ENCODE peak calls at places on chromosomes 1 and 21, in six cellular contexts. B is omental fat pad, R is T-helper 17 cell, U is lower lobe of right lung, O is heart right ventricle, K is naive B cell. F is an unnamed sample.

GRCh38 chr1:223703668-223704013 is 8.7 kb upstream of the CAPN2 start:
- ATAC-seq in U (no peak), O (no peak), R (no peak), K (no peak), B (no peak), F (no peak)

GRCh38 chr1:230286166-230286889 is 139.8 kb downstream of the PGBD5 start:
- ATAC-seq in U (no peak), O (no peak), R (no peak), B (no peak), K (no peak), F (no peak)

GRCh38 chr21:45456836-45457160 is 51.8 kb downstream of the COL18A1 start:
- ATAC-seq in B (no peak), O (no peak), K (no peak), U (no peak), R (no peak), F (no peak)

GRCh38 chr1:75811211-75811981 is 14.7 kb downstream of the MSH4 start:
- ATAC-seq in O (no peak), B (no peak), R (no peak), U (no peak), K (no peak), F (no peak)

GRCh38 chr1:74593887-74594866 is 79.4 kb downstream of the ERICH3 start:
- ATAC-seq in O (no peak), B (no peak), U (no peak), K (no peak), R (no peak), F (no peak)

GRCh38 chr1:30378991-30379581 is 344.3 kb downstream of the MATN1 start:
- ATAC-seq in B (no peak), K (no peak), O (no peak), U (no peak), R (no peak), F (no peak)

GRCh38 chr1:14500041-14500440 is 98.4 kb upstream of the KAZN start:
- ATAC-seq in U (no peak), R (no peak), O (no peak), K (no peak), B (no peak), F (no peak)

GRCh38 chr1:116709666-116710167 is 42.2 kb upstream of the IGSF3 start:
- ATAC-seq in K (no peak), U (peak), O (no peak), B (no peak), R (no peak), F (no peak)

GRCh38 chr1:226125097-226125630 is 61.4 kb downstream of the ACBD3 start:
- ATAC-seq in U (peak), R (peak), B (no peak), O (no peak), K (no peak), F (peak)

GRCh38 chr1:8595919-8596318 is 221.5 kb downstream of the RERE start:
- ATAC-seq in U (no peak), K (no peak), O (no peak), B (no peak), R (no peak), F (no peak)

GRCh38 chr1:211632117-211632807 is 43.2 kb downstream of the NEK2 start:
- ATAC-seq in O (no peak), B (no peak), U (no peak), R (no peak), K (no peak), F (no peak)

GRCh38 chr1:172812118-172812517 is 153.2 kb downstream of the FASLG start:
- ATAC-seq in B (no peak), O (no peak), R (no peak), U (no peak), K (no peak), F (no peak)

GRCh38 chr1:54247858-54248257 is 47.9 kb downstream of the MRPL37 start:
- ATAC-seq in U (no peak), R (no peak), B (no peak), K (no peak), O (no peak), F (no peak)

GRCh38 chr1:25979210-25979609 is 18.7 kb downstream of the PAFAH2 start:
- ATAC-seq in B (no peak), K (no peak), U (no peak), O (no peak), R (no peak), F (no peak)

GRCh38 chr1:175471039-175471800 is 272.2 kb downstream of the TNR start:
- ATAC-seq in U (no peak), K (no peak), R (no peak), B (peak), O (no peak), F (no peak)

GRCh38 chr1:51253691-51254090 is 17.6 kb downstream of the RNF11 start:
- ATAC-seq in K (no peak), U (no peak), O (no peak), R (no peak), B (no peak), F (no peak)

GRCh38 chr1:192439373-192440025 is 122.7 kb downstream of the RGS21 start:
- ATAC-seq in R (no peak), K (no peak), O (no peak), B (no peak), U (no peak), F (no peak)

GRCh38 chr1:47207811-47208373 is 18.1 kb upstream of the PDZK1IP1 start:
- ATAC-seq in B (no peak), K (no peak), R (no peak), U (no peak), O (no peak), F (no peak)

GRCh38 chr1:186683637-186684410 is 3.6 kb upstream of the PTGS2 start:
- ATAC-seq in K (no peak), R (no peak), B (no peak), O (no peak), U (no peak), F (no peak)

GRCh38 chr1:221783936-221784335 is 42.0 kb upstream of the DUSP10 start:
- ATAC-seq in B (no peak), O (no peak), R (peak), U (no peak), K (peak), F (no peak)

GRCh38 chr1:12518956-12519707 is 98.9 kb downstream of the DHRS3 start:
- ATAC-seq in B (peak), U (peak), O (peak), R (no peak), K (no peak), F (peak)

GRCh38 chr1:116433283-116434257 is 60.5 kb downstream of the ATP1A1 start:
- ATAC-seq in B (peak), K (peak), U (peak), O (peak), R (no peak), F (no peak)

GRCh38 chr1:5459839-5460238 is 532.4 kb downstream of the NPHP4 start:
- ATAC-seq in B (no peak), U (no peak), K (no peak), O (no peak), R (no peak), F (no peak)

GRCh38 chr1:222026280-222026679 is 284.4 kb upstream of the DUSP10 start:
- ATAC-seq in K (no peak), R (no peak), B (no peak), U (no peak), O (no peak), F (no peak)

GRCh38 chr1:96362623-96363022 is 359.0 kb upstream of the PTBP2 start:
- ATAC-seq in K (no peak), O (no peak), R (no peak), U (peak), B (peak), F (no peak)

GRCh38 chr1:59150537-59151386 is 146.1 kb upstream of the FGGY start:
- ATAC-seq in K (no peak), B (peak), R (no peak), U (peak), O (peak), F (peak)

GRCh38 chr21:35256468-35256988 is 207.4 kb upstream of the RUNX1 start:
- ATAC-seq in U (peak), K (no peak), R (no peak), O (peak), B (peak), F (peak)

GRCh38 chr1:228691926-228692325 is 43.4 kb upstream of the RHOU start:
- ATAC-seq in K (no peak), U (peak), O (no peak), R (no peak), B (no peak), F (no peak)

GRCh38 chr1:116847688-116848531 is 61.8 kb upstream of the PTGFRN start:
- ATAC-seq in U (no peak), R (peak), O (peak), K (no peak), B (no peak), F (peak)

GRCh38 chr1:175307160-175307559 is 114.6 kb upstream of the KIAA0040 start:
- ATAC-seq in K (peak), R (no peak), O (no peak), U (no peak), B (no peak), F (no peak)

GRCh38 chr21:42837421-42838211 is 41.7 kb downstream of the WDR4 start:
- ATAC-seq in R (no peak), U (peak), O (no peak), K (no peak), B (no peak), F (no peak)

GRCh38 chr1:99529002-99529401 is 116.9 kb upstream of the PALMD start:
- ATAC-seq in K (no peak), O (no peak), R (no peak), B (no peak), U (no peak), F (no peak)

GRCh38 chr1:5621692-5622091 is 370.5 kb downstream of the NPHP4 start:
- ATAC-seq in B (no peak), O (no peak), R (no peak), K (no peak), U (no peak), F (no peak)

GRCh38 chr1:240254006-240254405 is 162.3 kb downstream of the FMN2 start:
- ATAC-seq in R (no peak), B (no peak), K (no peak), O (no peak), U (no peak), F (peak)

GRCh38 chr1:41423511-41424191 is 60.8 kb downstream of the EDN2 start:
- ATAC-seq in O (peak), B (no peak), R (no peak), K (no peak), U (peak), F (no peak)

GRCh38 chr1:231918239-231919015 is 291.8 kb downstream of the DISC1 start:
- ATAC-seq in U (no peak), R (peak), O (no peak), B (no peak), K (peak), F (no peak)

GRCh38 chr1:175317309-175317708 is 124.7 kb upstream of the KIAA0040 start:
- ATAC-seq in B (no peak), O (no peak), K (peak), U (no peak), R (no peak), F (no peak)

GRCh38 chr1:23169727-23170335 is 1.2 kb upstream of the LUZP1 start:
- ATAC-seq in R (peak), U (peak), O (peak), K (peak), B (peak), F (peak)

GRCh38 chr1:228486596-228487335 is 416 bp upstream of the RNF187 start:
- ATAC-seq in K (peak), U (peak), R (peak), B (peak), O (peak), F (peak)

F was measured in gastroesophageal sphincter.